ENCODE peak calls at places on chromosomes 4 and X, in four cellular contexts. J is cardiac fibroblast; N is CD4-positive, alpha-beta memory T cell; S is activated CD4-positive, alpha-beta T cell treated with anti-CD3 and anti-CD28 coated beads for 48 hours. R is an unnamed sample.
A peak's percentile ranks its signal among the peaks of the same experiment; 100 is the strongest.

GRCh38 chr4:3121596-3121995 is 47.1 kb downstream of the HTT start:
- DNase-seq in J (no peak), N (no peak), S (no peak), R (no peak)

GRCh38 chr4:186851291-186852077 is 127.8 kb upstream of the FAT1 start:
- DNase-seq in J (no peak), N (no peak), S (no peak), R (no peak)

GRCh38 chrX:110462957-110463356 is 104.3 kb downstream of the RTL9 start:
- DNase-seq in J (no peak), N (no peak), S (no peak), R (no peak)

GRCh38 chrX:54817220-54817820 is 9.8 kb downstream of the MAGED2 start:
- DNase-seq in J (no peak), N (no peak), S (no peak), R (no peak)

GRCh38 chr4:174362340-174362739 is 78.6 kb downstream of the CEP44 start:
- DNase-seq in J (no peak), N (no peak), S (no peak), R (no peak)

GRCh38 chr4:16226816-16227461 is 668 bp upstream of the TAPT1 start:
- DNase-seq in J (peak; percentile 26), N (no peak), S (peak; percentile 46), R (peak; percentile 25)

GRCh38 chr4:20615492-20616136 is 84.6 kb upstream of the PACRGL start:
- DNase-seq in J (no peak), N (no peak), S (no peak), R (no peak)

GRCh38 chr4:61201562-61202099 is 1.5 kb downstream of the ADGRL3 start:
- DNase-seq in J (peak; percentile 4), N (no peak), S (no peak), R (no peak)

GRCh38 chr4:11367371-11367770 is 61.3 kb downstream of the HS3ST1 start:
- DNase-seq in J (peak; percentile 91), N (no peak), S (no peak), R (no peak)

GRCh38 chrX:1086444-1087409 is 125.7 kb downstream of the CRLF2 start:
- DNase-seq in J (no peak), N (no peak), S (peak; percentile 36), R (no peak)

GRCh38 chrX:1679238-1679637 is 64.4 kb downstream of the ASMT start:
- DNase-seq in J (no peak), N (no peak), S (peak; percentile 52), R (no peak)

GRCh38 chr4:100114909-100115308 is 75.4 kb downstream of the DDIT4L start:
- DNase-seq in J (no peak), N (no peak), S (no peak), R (no peak)

GRCh38 chr4:185257694-185258093 is 48.3 kb downstream of the SNX25 start:
- DNase-seq in J (no peak), N (no peak), S (no peak), R (no peak)

GRCh38 chr4:28313729-28314713 is 1453.4 kb downstream of the STIM2 start:
- DNase-seq in J (no peak), N (no peak), S (no peak), R (no peak)

GRCh38 chrX:73963682-73964081 is 340.3 kb upstream of the ZCCHC13 start:
- DNase-seq in J (peak; percentile 17), N (no peak), S (no peak), R (no peak)

GRCh38 chr4:43456383-43456782 is 563.9 kb downstream of the GRXCR1 start:
- DNase-seq in J (peak; percentile 87), N (no peak), S (no peak), R (no peak)

R was measured in naive thymus-derived CD4-positive, alpha-beta T cell.